ENCODE peak calls at places on chromosome 18, in four cellular contexts. E is astrocyte of the spinal cord, K is AG04450, U is astrocyte of the cerebellum. V is an unnamed sample.

GRCh38 chr18:74073957-74074356 is 73.7 kb downstream of the FBXO15 start:
- DNase-seq in E (no peak), K (no peak), U (no peak), V (no peak)

GRCh38 chr18:60534539-60534938 is 162.0 kb upstream of the MC4R start:
- DNase-seq in E (peak; percentile 72), K (no peak), U (peak; percentile 42), V (peak; percentile 5)

GRCh38 chr18:69484699-69485396 is 84.2 kb downstream of the DOK6 start:
- DNase-seq in E (peak; percentile 45), K (peak; percentile 18), U (no peak), V (peak; percentile 2)

GRCh38 chr18:35311506-35311905 is 21.5 kb upstream of the ZSCAN30 start:
- DNase-seq in E (peak; percentile 31), K (no peak), U (peak; percentile 28), V (no peak)

GRCh38 chr18:80190311-80190710 is 57.0 kb downstream of the PARD6G start:
- DNase-seq in E (no peak), K (no peak), U (no peak), V (no peak)

GRCh38 chr18:604771-605170 is 8.0 kb downstream of the CLUL1 start:
- DNase-seq in E (no peak), K (no peak), U (no peak), V (no peak)

GRCh38 chr18:60549338-60549960 is 176.9 kb upstream of the MC4R start:
- DNase-seq in E (peak; percentile 85), K (peak; percentile 51), U (peak; percentile 70), V (peak; percentile 49)

GRCh38 chr18:23355206-23355605 is 97.9 kb upstream of the RIOK3 start:
- DNase-seq in E (no peak), K (no peak), U (no peak), V (no peak)

GRCh38 chr18:55420665-55420964 is 167.4 kb downstream of the TCF4 start:
- DNase-seq in E (peak; percentile 30), K (no peak), U (no peak), V (no peak)

GRCh38 chr18:30682667-30683066 is 359.9 kb downstream of the DSC3 start:
- DNase-seq in E (peak; percentile 14), K (no peak), U (peak; percentile 23), V (no peak)

GRCh38 chr18:60322591-60322990 is 50.0 kb downstream of the MC4R start:
- DNase-seq in E (no peak), K (no peak), U (no peak), V (no peak)

GRCh38 chr18:26813043-26813442 is 52.5 kb downstream of the AQP4 start:
- DNase-seq in E (no peak), K (no peak), U (peak; percentile 50), V (peak; percentile 14)

GRCh38 chr18:13376298-13376840 is 157.8 kb downstream of the LDLRAD4 start:
- DNase-seq in E (peak; percentile 36), K (no peak), U (no peak), V (no peak)

GRCh38 chr18:13374468-13375301 is 156.1 kb downstream of the LDLRAD4 start:
- DNase-seq in E (no peak), K (no peak), U (no peak), V (no peak)

GRCh38 chr18:49476664-49477411 is 10.2 kb downstream of the C18orf32 start:
- DNase-seq in E (peak; percentile 86), K (peak; percentile 34), U (peak; percentile 63), V (peak; percentile 50)

GRCh38 chr18:27771571-27771970 is 405.4 kb downstream of the CDH2 start:
- DNase-seq in E (no peak), K (no peak), U (no peak), V (no peak)

GRCh38 chr18:27605107-27605834 is 420.2 kb upstream of the CHST9 start:
- DNase-seq in E (peak; percentile 82), K (peak; percentile 36), U (peak; percentile 80), V (peak; percentile 50)

GRCh38 chr18:73812423-73812822 is 335.2 kb downstream of the FBXO15 start:
- DNase-seq in E (no peak), K (no peak), U (no peak), V (no peak)

GRCh38 chr18:51397347-51397962 is 200.0 kb upstream of the MEX3C start:
- DNase-seq in E (no peak), K (no peak), U (no peak), V (no peak)

GRCh38 chr18:28961669-28962228 is 784.8 kb upstream of the CDH2 start:
- DNase-seq in E (no peak), K (peak; percentile 1), U (no peak), V (no peak)
- TF ChIP-seq CTCF in E (peak; percentile 53), K (peak; percentile 62), U (peak; percentile 49), V (peak; percentile 59)

DNA sequence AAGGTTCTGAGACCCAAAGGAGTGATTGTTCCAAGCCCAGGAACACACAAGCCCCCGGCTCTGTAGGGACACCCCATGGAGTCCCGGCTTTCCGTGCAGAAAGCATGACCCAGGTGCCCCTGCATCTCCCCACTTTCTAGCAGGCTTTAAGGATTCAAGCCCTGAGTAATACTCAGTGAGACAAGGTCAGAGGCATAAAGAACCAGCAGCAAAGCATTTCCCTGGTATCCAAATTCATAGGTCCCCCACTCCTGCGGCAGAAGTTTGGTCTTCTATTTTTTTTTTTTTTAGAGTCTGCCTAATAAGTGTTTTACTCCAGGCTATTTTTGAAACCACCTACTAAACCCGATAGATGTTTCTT is 16.3 kb downstream of the TSHZ1 start:
- DNase-seq in E (peak; percentile 35), K (no peak), U (no peak), V (no peak)
- H3K4me3 ChIP-seq in E (no peak overlapping the region), K (peak overlapping the region; percentile 46), U (peak overlapping the region; percentile 17), V (no peak overlapping the region)

DNA sequence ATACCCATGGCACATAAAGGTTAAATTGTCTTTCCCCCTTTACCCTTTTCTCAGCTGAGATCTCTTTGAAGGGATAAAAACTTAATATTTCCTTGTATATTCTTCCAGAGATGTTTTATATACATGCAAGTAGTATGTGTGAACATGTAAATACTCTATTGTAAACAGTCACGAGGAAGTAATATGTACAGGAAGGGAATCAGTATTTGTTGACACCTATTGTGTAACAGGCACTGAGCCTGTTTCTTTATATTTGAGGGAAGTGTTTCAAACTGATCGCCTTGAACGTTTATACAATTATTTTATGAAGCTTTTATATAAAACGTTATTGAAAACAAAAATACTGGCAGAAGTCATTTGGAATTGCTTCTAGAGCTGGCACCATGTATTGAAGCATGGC is 13.2 kb downstream of the RALBP1 start:
- DNase-seq in E (no peak), K (no peak), U (no peak), V (no peak)
- TF ChIP-seq CTCF in E (no peak), K (no peak), U (no peak), V (no peak)

GRCh38 chr18:37019157-37019571 is 190.2 kb downstream of the KIAA1328 start:
- DNase-seq in E (peak; percentile 7), K (no peak), U (peak; percentile 6), V (peak; percentile 1)
- H3K4me3 ChIP-seq in E (no peak overlapping the region), K (no peak overlapping the region), U (no peak overlapping the region), V (no peak overlapping the region)

DNA sequence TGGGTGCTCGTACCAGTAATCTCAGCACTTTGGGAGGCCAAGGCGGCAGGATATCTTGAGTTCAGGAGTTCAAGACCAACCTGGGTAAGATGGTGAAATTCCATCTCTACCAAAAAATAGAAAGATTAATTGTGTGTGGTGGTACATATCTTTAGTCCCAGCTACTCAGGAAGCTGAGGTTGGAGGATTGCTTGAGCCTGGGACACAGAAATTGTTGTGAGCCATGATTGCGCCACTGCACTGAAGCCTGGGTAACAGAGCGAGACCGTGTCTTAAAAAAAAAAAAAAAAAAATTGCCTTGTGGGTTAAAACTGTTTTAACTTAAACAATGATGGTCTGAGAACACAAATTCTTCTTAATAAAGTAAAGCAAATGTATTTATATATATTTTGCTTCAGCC is 49.6 kb downstream of the ATP9B start:
- DNase-seq in E (no peak), K (no peak), U (no peak), V (no peak)
- TF ChIP-seq CTCF in E (no peak), K (no peak), U (no peak), V (no peak)

DNA sequence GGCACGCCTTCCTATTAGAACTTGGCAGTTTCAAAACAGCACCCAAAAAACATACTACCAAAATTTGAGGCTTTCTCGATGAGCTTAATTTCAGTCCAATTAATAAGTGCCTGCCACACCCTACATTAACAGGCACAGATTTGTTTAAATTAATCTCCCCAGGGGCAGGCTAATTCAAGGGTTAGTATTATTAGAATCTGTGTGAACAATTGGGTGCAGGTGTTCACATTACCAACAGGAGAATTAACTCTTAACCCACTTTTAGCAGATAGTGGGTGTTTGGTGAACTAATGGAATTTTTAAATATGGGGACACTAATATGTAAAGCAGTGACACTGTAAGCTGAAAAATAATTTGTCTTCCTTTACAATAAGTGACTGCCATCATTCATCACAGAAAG is 4.1 kb downstream of the MBD2 start:
- DNase-seq in E (no peak), K (no peak), U (no peak), V (no peak)
- H3K4me3 ChIP-seq in E (no peak overlapping the region), K (no peak overlapping the region), U (no peak overlapping the region), V (no peak overlapping the region)

GRCh38 chr18:21336846-21337245 is 94.8 kb downstream of the GREB1L start:
- DNase-seq in E (no peak), K (no peak), U (no peak), V (no peak)
- TF ChIP-seq CTCF in E (no peak), K (no peak), U (no peak), V (no peak)